ENCODE peak calls at places on chromosomes 4 and X, in four cellular contexts. One of them, this sample, is unnamed.

GRCh38 chrX:119502727-119503483 is 34.7 kb downstream of the SLC25A5 start:
- DNase-seq in HepG2: peak; percentile 65
- DNase-seq in H1: no peak
- DNase-seq in K562: no peak
- DNase-seq in this sample: peak; percentile 96

GRCh38 chr4:138957302-138957701 is 58.3 kb upstream of the NOCT start:
- DNase-seq in HepG2: no peak
- DNase-seq in H1: no peak
- DNase-seq in K562: no peak
- DNase-seq in this sample: no peak

GRCh38 chrX:147069926-147070325 is 255.4 kb upstream of the CXorf51A start:
- DNase-seq in HepG2: no peak
- DNase-seq in K562: no peak
- DNase-seq in H1: no peak
- DNase-seq in this sample: no peak

GRCh38 chr4:53119685-53120084 is 246.2 kb downstream of the SCFD2 start:
- DNase-seq in H1: no peak
- DNase-seq in HepG2: peak; percentile 40
- DNase-seq in K562: no peak
- DNase-seq in this sample: no peak

GRCh38 chrX:46953137-46953527 is 40.9 kb downstream of the JADE3 start:
- DNase-seq in HepG2: no peak
- DNase-seq in H1: no peak
- DNase-seq in K562: no peak
- DNase-seq in this sample: no peak

GRCh38 chrX:129600981-129601424 is 53.8 kb downstream of the APLN start:
- DNase-seq in H1: no peak
- DNase-seq in K562: peak; percentile 24
- DNase-seq in HepG2: peak; percentile 4
- DNase-seq in this sample: peak; percentile 30

GRCh38 chr4:150216725-150217124 is 138.5 kb downstream of the DCLK2 start:
- DNase-seq in HepG2: no peak
- DNase-seq in H1: no peak
- DNase-seq in K562: no peak
- DNase-seq in this sample: no peak

GRCh38 chrX:115559672-115560071 is 1.3 kb upstream of the PLS3 start:
- DNase-seq in K562: no peak
- DNase-seq in HepG2: peak; percentile 70
- DNase-seq in H1: no peak
- DNase-seq in this sample: peak; percentile 40

GRCh38 chrX:63918611-63919010 is 133.6 kb upstream of the ARHGEF9 start:
- DNase-seq in H1: no peak
- DNase-seq in HepG2: no peak
- DNase-seq in K562: no peak
- DNase-seq in this sample: no peak

GRCh38 chr4:78880874-78881492 is 58.3 kb downstream of the PAQR3 start:
- DNase-seq in HepG2: no peak
- DNase-seq in K562: no peak
- DNase-seq in H1: no peak
- DNase-seq in this sample: no peak

GRCh38 chr4:6674500-6675149 is 19.1 kb upstream of the S100P start:
- DNase-seq in H1: no peak
- DNase-seq in K562: no peak
- DNase-seq in HepG2: peak; percentile 60
- DNase-seq in this sample: peak; percentile 66

GRCh38 chr4:39539026-39539690 is 11.9 kb upstream of the UGDH start:
- DNase-seq in HepG2: no peak
- DNase-seq in H1: no peak
- DNase-seq in K562: no peak
- DNase-seq in this sample: peak; percentile 62

GRCh38 chr4:185748901-185749390 is 63.0 kb downstream of the SORBS2 start:
- DNase-seq in HepG2: no peak
- DNase-seq in K562: no peak
- DNase-seq in H1: no peak
- DNase-seq in this sample: no peak

GRCh38 chrX:123923211-123923610 is 38.3 kb upstream of the STAG2 start:
- DNase-seq in H1: no peak
- DNase-seq in K562: no peak
- DNase-seq in HepG2: no peak
- DNase-seq in this sample: no peak

GRCh38 chr4:145951931-145952330 is 13.3 kb upstream of the ZNF827 start:
- DNase-seq in HepG2: no peak
- DNase-seq in H1: no peak
- DNase-seq in K562: no peak
- DNase-seq in this sample: no peak

GRCh38 chrX:127038065-127038464 is 218.5 kb downstream of the PRR32 start:
- DNase-seq in HepG2: no peak
- DNase-seq in K562: no peak
- DNase-seq in H1: no peak
- DNase-seq in this sample: no peak

GRCh38 chr4:108813261-108813660 is 50.4 kb upstream of the ETNPPL start:
- DNase-seq in K562: no peak
- DNase-seq in HepG2: no peak
- DNase-seq in H1: no peak
- DNase-seq in this sample: no peak

GRCh38 chr4:5034206-5034605 is 14.9 kb upstream of the CYTL1 start:
- DNase-seq in H1: no peak
- DNase-seq in K562: no peak
- DNase-seq in HepG2: no peak
- DNase-seq in this sample: no peak

GRCh38 chr4:37749398-37749988 is 63.3 kb upstream of the RELL1 start:
- DNase-seq in K562: no peak
- DNase-seq in H1: no peak
- DNase-seq in HepG2: no peak
- DNase-seq in this sample: no peak

GRCh38 chr4:187128971-187129370 is 405.3 kb upstream of the FAT1 start:
- DNase-seq in HepG2: no peak
- DNase-seq in K562: no peak
- DNase-seq in H1: no peak
- DNase-seq in this sample: no peak

GRCh38 chr4:10115657-10116624 is 658 bp downstream of the WDR1 start:
- DNase-seq in K562: peak; percentile 85
- DNase-seq in H1: no peak
- DNase-seq in HepG2: peak; percentile 58
- DNase-seq in this sample: peak; percentile 62

GRCh38 chr4:73021634-73022033 is 47.9 kb downstream of the COX18 start:
- DNase-seq in K562: peak; percentile 18
- DNase-seq in H1: no peak
- DNase-seq in HepG2: peak; percentile 24
- DNase-seq in this sample: peak; percentile 17

GRCh38 chr4:147829401-147830101 is 97.7 kb downstream of the ARHGAP10 start:
- DNase-seq in H1: no peak
- DNase-seq in HepG2: no peak
- DNase-seq in K562: no peak
- DNase-seq in this sample: no peak

GRCh38 chrX:68204639-68205038 is 228.7 kb downstream of the OPHN1 start:
- DNase-seq in HepG2: no peak
- DNase-seq in K562: no peak
- DNase-seq in H1: no peak
- DNase-seq in this sample: no peak

GRCh38 chrX:152904151-152905080 is 6.5 kb downstream of the ZNF185 start:
- DNase-seq in K562: peak; percentile 77
- DNase-seq in H1: no peak
- DNase-seq in HepG2: no peak
- DNase-seq in this sample: peak; percentile 44

DNA sequence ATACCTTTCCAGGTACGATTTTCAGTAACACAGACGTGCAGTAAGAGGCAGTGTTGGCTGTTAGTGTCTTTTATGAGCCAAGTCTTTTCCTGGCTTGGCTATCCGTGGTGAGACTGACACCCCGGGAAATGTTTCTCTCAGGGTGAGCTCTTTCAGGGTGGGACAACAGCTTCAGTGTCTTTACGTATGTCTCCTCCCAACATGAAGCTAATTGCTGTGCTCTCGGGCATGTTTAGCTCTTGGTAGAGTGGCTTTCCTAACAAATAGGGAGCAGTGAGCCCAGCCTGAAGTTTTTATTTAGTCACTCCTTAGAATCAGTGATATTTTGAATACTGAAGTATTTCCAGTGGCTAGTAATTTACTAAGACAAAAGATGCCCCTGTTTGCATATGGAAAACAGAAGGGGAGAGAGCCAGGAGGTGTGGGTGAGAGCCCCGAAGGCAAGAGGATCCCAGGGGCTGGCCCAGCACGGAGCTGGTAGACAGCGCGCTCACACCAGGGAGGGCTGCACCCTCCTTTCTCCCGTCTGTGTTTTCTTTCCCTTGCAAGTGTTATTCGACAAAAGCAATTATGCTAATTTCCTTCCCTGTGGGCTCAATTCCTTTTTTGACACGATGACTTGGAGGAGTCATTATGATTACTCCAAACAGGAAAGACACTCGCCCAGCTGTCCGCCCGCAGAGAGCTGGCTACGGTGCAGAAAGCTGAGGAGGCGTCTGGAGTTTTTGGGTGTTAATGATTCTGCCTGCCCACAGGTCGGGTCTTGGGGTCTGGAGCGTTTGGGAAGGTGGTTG is 47.7 kb downstream of the PDGFRA start:
- DNase-seq in HepG2: no peak
- DNase-seq in K562: no peak
- DNase-seq in H1: peak; percentile 27
- DNase-seq in this sample: no peak
- TF ChIP-seq JUN in HepG2: no peak
- TF ChIP-seq JUN in K562: no peak
- TF ChIP-seq JUN in H1: no peak
- TF ChIP-seq JUN in this sample: no peak

GRCh38 chr4:3801931-3802550 is 35.9 kb downstream of the ADRA2C start:
- DNase-seq in H1: no peak
- DNase-seq in K562: no peak
- DNase-seq in HepG2: no peak
- DNase-seq in this sample: no peak
- TF ChIP-seq CEBPB in H1: no peak
- TF ChIP-seq CEBPB in K562: no peak
- TF ChIP-seq CEBPB in HepG2: no peak
- TF ChIP-seq CEBPB in this sample: no peak

GRCh38 chrX:15269618-15270521 is at the start of gene ASB9:
- DNase-seq in HepG2: peak; percentile 78
- DNase-seq in K562: no peak
- DNase-seq in H1: no peak
- DNase-seq in this sample: peak; percentile 96

GRCh38 chrX:15274946-15275345 is 5.1 kb upstream of the ASB9 start:
- DNase-seq in H1: no peak
- DNase-seq in HepG2: no peak
- DNase-seq in K562: no peak
- DNase-seq in this sample: no peak

DNA sequence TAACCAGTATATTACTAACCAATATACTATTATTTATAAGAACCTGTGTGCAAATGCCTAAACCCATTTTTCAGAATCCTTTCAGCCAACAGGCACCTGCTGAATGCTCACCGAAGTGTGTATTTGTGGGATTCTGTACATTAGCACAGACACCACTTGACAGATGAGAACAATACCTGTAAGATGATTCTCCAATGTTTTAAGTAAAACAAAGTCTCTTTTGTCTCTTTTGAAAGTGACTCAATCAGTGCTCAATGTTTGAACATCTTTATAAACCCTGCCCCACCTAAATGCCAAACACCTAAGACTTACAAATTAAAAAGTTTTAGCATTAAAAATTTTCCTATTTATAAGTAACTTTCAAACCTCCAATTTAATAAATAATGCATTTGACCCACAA is 763 bp downstream of the ASB9 start:
- DNase-seq in K562: no peak
- DNase-seq in HepG2: peak; percentile 12
- DNase-seq in H1: no peak
- DNase-seq in this sample: peak; percentile 46
- TF ChIP-seq JUN in K562: no peak
- TF ChIP-seq JUN in HepG2: no peak
- TF ChIP-seq JUN in H1: no peak
- TF ChIP-seq JUN in this sample: no peak

GRCh38 chr4:85909851-85910250 is 434.9 kb downstream of the ARHGAP24 start:
- DNase-seq in H1: no peak
- DNase-seq in K562: no peak
- DNase-seq in HepG2: no peak
- DNase-seq in this sample: no peak

GRCh38 chr4:85910985-85911384 is 436.0 kb downstream of the ARHGAP24 start:
- DNase-seq in K562: no peak
- DNase-seq in HepG2: no peak
- DNase-seq in H1: no peak
- DNase-seq in this sample: no peak

GRCh38 chr4:85919488-85919887 is 440.4 kb downstream of the MAPK10 start:
- DNase-seq in K562: no peak
- DNase-seq in HepG2: no peak
- DNase-seq in H1: no peak
- DNase-seq in this sample: no peak

GRCh38 chr4:85913925-85914694 is 439.2 kb downstream of the ARHGAP24 start:
- DNase-seq in HepG2: no peak
- DNase-seq in H1: no peak
- DNase-seq in K562: no peak
- DNase-seq in this sample: no peak
- TF ChIP-seq CEBPB in HepG2: no peak
- TF ChIP-seq CEBPB in H1: no peak
- TF ChIP-seq CEBPB in K562: no peak
- TF ChIP-seq CEBPB in this sample: no peak

GRCh38 chr4:118557298-118557851 is 127.8 kb upstream of the METTL14 start:
- DNase-seq in H1: no peak
- DNase-seq in K562: no peak
- DNase-seq in HepG2: no peak
- DNase-seq in this sample: no peak
- TF ChIP-seq JUN in H1: no peak
- TF ChIP-seq JUN in K562: no peak
- TF ChIP-seq JUN in HepG2: no peak
- TF ChIP-seq JUN in this sample: no peak

This sample was measured in A549.